ENCODE peak calls at places on chromosomes 11 and 22, in nine cellular contexts. R is heart left ventricle, Y is Caco-2, K is K562, N is fibroblast of lung, Z is mammary epithelial cell, U is neural crest cell, X is mucosa of descending colon, J is breast epithelium. D is an unnamed sample.

GRCh38 chr11:57095417-57095816 is 86.3 kb upstream of the LRRC55 start:
- DNase-seq in R (no peak), Y (no peak), K (no peak), N (no peak), Z (no peak), U (no peak), X (no peak), J (no peak), D (no peak)

GRCh38 chr22:38431266-38432010 is 23.6 kb downstream of the KCNJ4 start:
- DNase-seq in R (peak; percentile 71), Y (no peak), K (no peak), N (no peak), Z (no peak), U (no peak), X (no peak), J (no peak), D (no peak)

GRCh38 chr11:129279326-129280026 is 87.4 kb upstream of the ARHGAP32 start:
- DNase-seq in R (peak; percentile 81), Y (peak; percentile 98), K (no peak), N (peak; percentile 78), Z (peak; percentile 71), U (peak; percentile 74), X (peak; percentile 90), J (peak; percentile 56), D (peak; percentile 56)

GRCh38 chr11:10304495-10305261 is at the start of gene ADM:
- DNase-seq in R (peak; percentile 93), Y (peak; percentile 95), K (peak; percentile 62), N (peak; percentile 64), Z (peak; percentile 91), U (peak; percentile 70), X (peak; percentile 93), J (peak; percentile 85), D (peak; percentile 89)

GRCh38 chr11:29161216-29161615 is 855.6 kb downstream of the KCNA4 start:
- DNase-seq in R (no peak), Y (no peak), K (no peak), N (peak; percentile 67), Z (peak; percentile 59), U (no peak), X (no peak), J (no peak), D (peak; percentile 2)

GRCh38 chr11:45168366-45169130 is 22.1 kb downstream of the PRDM11 start:
- DNase-seq in R (no peak), Y (no peak), K (no peak), N (no peak), Z (no peak), U (no peak), X (no peak), J (no peak), D (no peak)

GRCh38 chr22:43633631-43634030 is 178.5 kb downstream of the EFCAB6 start:
- DNase-seq in R (no peak), Y (no peak), K (no peak), N (no peak), Z (no peak), U (no peak), X (no peak), J (no peak), D (no peak)

GRCh38 chr11:655036-655726 is 18.1 kb downstream of the DRD4 start:
- DNase-seq in R (no peak), Y (no peak), K (peak; percentile 6), N (no peak), Z (no peak), U (no peak), X (no peak), J (no peak), D (no peak)

GRCh38 chr22:36435516-36436415 is 45.7 kb downstream of the TXN2 start:
- DNase-seq in R (no peak), Y (peak; percentile 60), K (no peak), N (no peak), Z (peak; percentile 63), U (no peak), X (peak; percentile 85), J (peak; percentile 60), D (no peak)

GRCh38 chr11:106278391-106278790 is 200.9 kb downstream of the AASDHPPT start:
- DNase-seq in R (no peak), Y (no peak), K (no peak), N (peak; percentile 43), Z (no peak), U (no peak), X (no peak), J (no peak), D (peak; percentile 18)

GRCh38 chr22:49668402-49668801 is 159.3 kb downstream of the BRD1 start:
- DNase-seq in R (no peak), Y (no peak), K (no peak), N (no peak), Z (no peak), U (no peak), X (no peak), J (peak; percentile 43), D (no peak)

GRCh38 chr11:93704237-93704636 is 37.1 kb downstream of the TAF1D start:
- DNase-seq in R (no peak), Y (peak; percentile 25), K (peak; percentile 22), N (no peak), Z (no peak), U (no peak), X (no peak), J (no peak), D (no peak)

GRCh38 chr11:45209480-45209879 is 63.0 kb downstream of the PRDM11 start:
- DNase-seq in R (no peak), Y (no peak), K (no peak), N (no peak), Z (no peak), U (no peak), X (no peak), J (no peak), D (no peak)

GRCh38 chr22:19750666-19751490 is 9.7 kb upstream of the TBX1 start:
- DNase-seq in R (no peak), Y (peak; percentile 49), K (no peak), N (peak; percentile 74), Z (no peak), U (no peak), X (no peak), J (no peak), D (no peak)

GRCh38 chr22:45631839-45632238 is 39.8 kb upstream of the ATXN10 start:
- DNase-seq in R (no peak), Y (no peak), K (no peak), N (no peak), Z (no peak), U (no peak), X (no peak), J (peak; percentile 12), D (no peak)

GRCh38 chr22:43424865-43425630 is 13.2 kb downstream of the MPPED1 start:
- DNase-seq in R (no peak), Y (no peak), K (no peak), N (no peak), Z (no peak), U (no peak), X (no peak), J (no peak), D (no peak)

GRCh38 chr22:24432059-24432853 is 4.9 kb downstream of the ADORA2A start:
- DNase-seq in R (peak; percentile 89), Y (no peak), K (peak; percentile 43), N (peak; percentile 71), Z (peak; percentile 44), U (no peak), X (peak; percentile 75), J (no peak), D (peak; percentile 56)

GRCh38 chr11:76723142-76723541 is 52.6 kb upstream of the LRRC32 start:
- DNase-seq in R (no peak), Y (no peak), K (peak; percentile 32), N (no peak), Z (no peak), U (no peak), X (no peak), J (no peak), D (no peak)

GRCh38 chr11:76724162-76724768 is 53.7 kb upstream of the LRRC32 start:
- DNase-seq in R (no peak), Y (peak; percentile 73), K (peak; percentile 60), N (no peak), Z (no peak), U (peak; percentile 47), X (no peak), J (no peak), D (no peak)

GRCh38 chr11:76721755-76722677 is 51.5 kb upstream of the LRRC32 start:
- DNase-seq in R (peak; percentile 90), Y (peak; percentile 91), K (peak; percentile 79), N (peak; percentile 60), Z (peak; percentile 57), U (peak; percentile 89), X (peak; percentile 89), J (peak; percentile 86), D (peak; percentile 74)

GRCh38 chr11:76719686-76720085 is 49.1 kb upstream of the LRRC32 start:
- DNase-seq in R (no peak), Y (no peak), K (no peak), N (no peak), Z (no peak), U (no peak), X (no peak), J (no peak), D (no peak)

GRCh38 chr11:76723548-76723947 is 53.0 kb upstream of the LRRC32 start:
- DNase-seq in R (no peak), Y (no peak), K (no peak), N (no peak), Z (no peak), U (no peak), X (no peak), J (no peak), D (no peak)
- TF ChIP-seq CTCF in R (no peak), Y (no peak), K (no peak), N (no peak), Z (no peak), U (no peak), X (no peak), J (no peak), D (no peak)

GRCh38 chr11:1763796-1764661 is at the start of gene CTSD:
- DNase-seq in R (peak; percentile 95), Y (peak; percentile 95), K (peak; percentile 97), N (peak; percentile 70), Z (peak; percentile 66), U (peak; percentile 84), X (peak; percentile 95), J (peak; percentile 87), D (peak; percentile 71)
- TF ChIP-seq CTCF in R (no peak), Y (no peak), K (no peak), N (no peak), Z (no peak), U (no peak), X (no peak), J (peak; percentile 9), D (no peak)

DNA sequence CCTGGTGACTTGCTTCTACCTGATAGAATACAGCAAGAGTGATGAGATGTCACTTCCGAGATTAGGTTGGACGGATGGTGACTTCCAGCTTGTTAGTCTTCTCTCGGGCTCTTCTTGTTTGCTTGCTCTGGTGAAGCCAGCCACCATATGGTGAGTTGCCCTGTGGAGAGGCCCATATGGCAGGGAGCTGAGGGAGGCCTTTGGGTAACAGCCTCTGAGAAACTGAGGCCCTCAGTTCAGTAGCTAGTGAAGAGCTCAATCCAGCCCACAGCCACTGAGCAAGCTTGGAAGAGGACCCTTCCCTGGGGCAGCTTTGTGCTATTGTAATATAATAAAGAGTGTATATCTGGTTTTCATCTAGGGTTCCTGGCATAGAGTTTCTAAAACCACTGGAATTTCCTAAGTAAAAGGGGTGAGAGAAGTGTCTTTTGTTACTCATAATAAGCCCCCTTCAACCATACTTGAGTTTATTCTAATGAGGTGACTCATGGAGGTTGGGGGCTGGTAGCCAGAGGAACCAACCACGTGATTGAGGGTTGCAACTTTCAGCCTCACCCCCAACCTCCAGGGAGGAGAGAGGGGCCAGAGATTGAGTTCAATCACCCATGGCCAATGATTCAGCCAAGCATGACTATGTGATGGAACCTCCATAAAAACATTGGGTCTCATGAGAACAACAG is 8.0 kb upstream of the TPCN2 start:
- DNase-seq in R (no peak), Y (no peak), K (no peak), N (peak; percentile 91), Z (no peak), U (no peak), X (no peak), J (no peak), D (peak; percentile 93)
- TF ChIP-seq CTCF in R (no peak), Y (no peak), K (no peak), N (no peak), Z (no peak), U (no peak), X (no peak), J (no peak), D (no peak)

GRCh38 chr11:123518496-123519054 is 88.5 kb downstream of the GRAMD1B start:
- DNase-seq in R (no peak), Y (no peak), K (no peak), N (no peak), Z (no peak), U (no peak), X (no peak), J (no peak), D (no peak)
- TF ChIP-seq CTCF in R (no peak), Y (no peak), K (no peak), N (no peak), Z (no peak), U (no peak), X (no peak), J (no peak), D (no peak)